ENCODE peak calls at places on chromosomes 3 and 15, in six cellular contexts. Q, D, T, J, V and K are unnamed samples.

GRCh38 chr15:35397027-35397426 is 148.9 kb downstream of the DPH6 start:
- DNase-seq in Q (no peak), T (no peak), J (no peak), V (no peak), D (no peak), K (no peak)

GRCh38 chr3:11835028-11835639 is 11.6 kb downstream of the TAMM41 start:
- DNase-seq in Q (no peak), T (no peak), D (no peak), J (peak; percentile 53), V (no peak), K (no peak)

GRCh38 chr3:36969540-36970432 is 23.1 kb downstream of the EPM2AIP1 start:
- DNase-seq in T (peak; percentile 82), Q (no peak), J (peak; percentile 80), V (no peak), D (peak; percentile 18), K (no peak)

GRCh38 chr3:128280466-128281455 is 127.5 kb downstream of the EEFSEC start:
- DNase-seq in V (no peak), D (no peak), Q (no peak), T (no peak), J (peak; percentile 88), K (no peak)

GRCh38 chr15:79168922-79169322 is 78.3 kb upstream of the RASGRF1 start:
- DNase-seq in V (no peak), J (peak; percentile 85), T (peak; percentile 75), Q (no peak), D (no peak), K (no peak)

GRCh38 chr15:59885832-59886231 is 118.3 kb upstream of the FOXB1 start:
- DNase-seq in T (peak; percentile 12), Q (no peak), D (no peak), J (peak; percentile 3), V (no peak), K (no peak)

GRCh38 chr3:171135536-171135935 is 109.0 kb upstream of the SLC2A2 start:
- DNase-seq in Q (no peak), V (no peak), J (no peak), T (no peak), D (no peak), K (no peak)

GRCh38 chr3:126911162-126912026 is 71.5 kb upstream of the PLXNA1 start:
- DNase-seq in D (peak; percentile 40), J (no peak), Q (peak; percentile 74), V (peak; percentile 60), T (no peak), K (no peak)

GRCh38 chr3:119125742-119126507 is 20.0 kb upstream of the TEX55 start:
- DNase-seq in J (peak; percentile 8), Q (no peak), T (peak; percentile 16), V (no peak), D (no peak), K (no peak)

GRCh38 chr15:94052711-94053110 is 178.7 kb upstream of the MCTP2 start:
- DNase-seq in T (no peak), V (no peak), D (no peak), J (no peak), Q (no peak), K (no peak)

GRCh38 chr15:98381446-98381845 is 266.9 kb upstream of the IGF1R start:
- DNase-seq in J (no peak), T (no peak), D (no peak), Q (no peak), V (no peak), K (no peak)

GRCh38 chr3:52135332-52135731 is 18.9 kb downstream of the POC1A start:
- DNase-seq in V (no peak), J (no peak), D (no peak), Q (no peak), T (no peak), K (no peak)

GRCh38 chr15:66328721-66329220 is 27.7 kb downstream of the TIPIN start:
- DNase-seq in T (no peak), D (no peak), J (no peak), V (no peak), Q (no peak), K (no peak)

GRCh38 chr15:89395996-89396395 is 61.4 kb upstream of the POLG start:
- DNase-seq in V (no peak), D (no peak), J (no peak), T (no peak), Q (no peak), K (no peak)
- H3K27me3 ChIP-seq in V (peaks cover 73% of the 10 kb centered on the region), D (peaks cover 11% of the 10 kb centered on the region), J (peaks cover 100% of the 10 kb centered on the region), T (no peaks in the 10 kb centered on the region), Q (peaks cover 8% of the 10 kb centered on the region), K (no peaks in the 10 kb centered on the region)

GRCh38 chr3:10055097-10055496 is 28.9 kb downstream of the FANCD2 start:
- DNase-seq in Q (no peak), T (no peak), D (no peak), V (no peak), J (no peak), K (no peak)
- H3K36me3 ChIP-seq in Q (no peaks in the 10 kb centered on the region), T (no peaks in the 10 kb centered on the region), D (no peaks in the 10 kb centered on the region), V (no peaks in the 10 kb centered on the region), J (peaks cover 40% of the 10 kb centered on the region), K (no peaks in the 10 kb centered on the region)

GRCh38 chr3:99614768-99615167 is 23.6 kb upstream of the COL8A1 start:
- DNase-seq in D (no peak), T (no peak), Q (no peak), J (no peak), V (no peak), K (no peak)
- H3K4me1 ChIP-seq in D (no peaks in the 10 kb centered on the region), T (no peaks in the 10 kb centered on the region), Q (no peaks in the 10 kb centered on the region), J (no peaks in the 10 kb centered on the region), V (no peaks in the 10 kb centered on the region), K (no peaks in the 10 kb centered on the region)

DNA sequence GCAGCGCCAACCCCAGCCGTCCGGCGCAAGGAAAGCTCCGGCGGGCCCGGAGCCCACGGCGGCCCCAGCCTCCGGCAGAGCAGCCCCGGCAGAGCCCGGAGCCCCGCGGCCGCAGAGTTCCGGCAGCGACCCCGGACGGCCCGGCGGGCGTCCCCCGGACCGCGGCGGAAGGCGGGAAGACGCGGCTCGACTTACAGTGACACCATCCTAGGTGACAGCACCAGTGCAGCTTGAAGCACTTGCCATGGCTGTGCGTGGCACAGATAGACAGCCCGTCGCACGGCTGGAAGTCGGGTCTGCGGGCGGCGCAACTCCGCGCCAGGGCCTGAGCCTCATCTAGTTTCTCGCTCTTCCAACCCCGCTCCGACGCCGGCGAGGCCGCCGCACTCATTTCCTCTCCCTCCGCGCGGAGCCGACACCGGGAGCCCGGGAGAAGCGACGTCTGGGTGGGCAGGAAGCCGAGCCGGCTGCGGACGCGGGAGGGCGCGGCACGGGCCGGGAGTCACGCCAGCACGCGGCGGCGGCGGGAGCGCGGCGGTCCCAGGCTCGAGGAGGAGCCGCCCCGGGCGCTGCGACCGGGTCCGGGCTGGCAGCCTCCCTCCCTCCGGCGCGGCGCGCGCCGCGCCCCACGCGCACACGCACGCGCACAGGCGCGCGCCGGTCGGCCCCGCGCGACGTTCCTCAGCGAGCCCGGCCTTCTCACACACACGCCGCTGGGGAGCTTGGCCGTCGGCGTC is at the start of gene C3orf70:
- DNase-seq in Q (peak; percentile 84), D (no peak), J (peak; percentile 73), V (peak; percentile 69), T (peak; percentile 43), K (peak; percentile 66)
- H3K27me3 ChIP-seq in Q (no peaks in the 10 kb centered on the region), D (peaks cover 17% of the 10 kb centered on the region), J (peaks cover 45% of the 10 kb centered on the region), V (peaks cover 4% of the 10 kb centered on the region), T (peaks cover 77% of the 10 kb centered on the region), K (no peaks in the 10 kb centered on the region)

GRCh38 chr15:92992712-92993111 is 92.6 kb downstream of the CHD2 start:
- DNase-seq in V (no peak), T (no peak), D (no peak), Q (no peak), J (no peak), K (no peak)
- H3K36me3 ChIP-seq in V (peaks cover 83% of the 10 kb centered on the region), T (peaks cover 83% of the 10 kb centered on the region), D (peaks cover 61% of the 10 kb centered on the region), Q (peaks cover 68% of the 10 kb centered on the region), J (peaks cover 63% of the 10 kb centered on the region), K (no peaks in the 10 kb centered on the region)